ENCODE peak calls at places on chromosomes 13 and 19, in seven cellular contexts. J is T-helper 17 cell; E is activated naive CD8-positive, alpha-beta T cell treated with anti-CD3 and anti-CD28 coated beads, Interleukin-2, amount 50 U/mL, for 24 hours; H is mucosa of descending colon; W is heart right ventricle; V is activated CD4-positive, alpha-beta T cell treated with anti-CD3 and anti-CD28 coated beads, Interleukin-2, amount 50 U/mL, for 24 hours; K is activated CD4-positive, CD25-positive, alpha-beta regulatory T cell. N is an unnamed sample.

GRCh38 chr13:43608400-43609137 is 178.2 kb downstream of the ENOX1 start:
- DNase-seq in W (no peak), H (no peak), V (no peak), K (no peak), J (no peak), E (no peak), N (no peak)

GRCh38 chr13:113620036-113620435 is 35.5 kb downstream of the TFDP1 start:
- DNase-seq in J (no peak), K (no peak), V (no peak), W (no peak), H (no peak), E (no peak), N (peak; percentile 35)

GRCh38 chr13:31168736-31169135 is 7.0 kb upstream of the HSPH1 start:
- DNase-seq in W (no peak), H (peak; percentile 74), K (no peak), J (no peak), V (no peak), E (no peak), N (no peak)

GRCh38 chr19:13717194-13717643 is 47.1 kb upstream of the MRI1 start:
- DNase-seq in H (no peak), E (no peak), J (no peak), W (no peak), V (no peak), K (no peak), N (no peak)

GRCh38 chr19:3683405-3683865 is 16.8 kb downstream of the PIP5K1C start:
- DNase-seq in H (no peak), E (no peak), W (peak; percentile 63), V (no peak), K (no peak), J (no peak), N (no peak)

GRCh38 chr13:105785436-105785835 is 750.0 kb downstream of the EFNB2 start:
- DNase-seq in E (no peak), W (no peak), H (no peak), K (no peak), V (no peak), J (no peak), N (no peak)

GRCh38 chr13:99382428-99383133 is 75.4 kb upstream of the GPR183 start:
- DNase-seq in H (peak; percentile 71), W (no peak), E (peak; percentile 60), V (no peak), K (no peak), J (no peak), N (no peak)

GRCh38 chr13:98285317-98285716 is 108.2 kb upstream of the RNF113B start:
- DNase-seq in J (no peak), K (no peak), W (no peak), E (no peak), V (no peak), H (no peak), N (no peak)

GRCh38 chr19:13229246-13229645 is 79.0 kb downstream of the IER2 start:
- DNase-seq in J (no peak), H (no peak), K (no peak), V (no peak), E (no peak), W (no peak), N (no peak)

GRCh38 chr13:71290963-71291937 is 575.8 kb downstream of the DACH1 start:
- DNase-seq in E (peak; percentile 13), W (peak; percentile 55), J (no peak), H (no peak), V (peak; percentile 38), K (no peak), N (no peak)

GRCh38 chr19:53086949-53087348 is 16.3 kb downstream of the ZNF160 start:
- DNase-seq in V (no peak), W (peak; percentile 85), E (no peak), K (no peak), H (no peak), J (no peak), N (peak; percentile 49)

GRCh38 chr19:18282788-18283141 is 1.3 kb upstream of the JUND start:
- DNase-seq in W (no peak), J (no peak), V (no peak), H (peak; percentile 66), E (no peak), K (no peak), N (no peak)

GRCh38 chr13:99969368-99969933 is 2.1 kb downstream of the ZIC5 start:
- DNase-seq in H (no peak), V (no peak), E (no peak), J (no peak), K (no peak), W (no peak), N (no peak)

GRCh38 chr19:55179570-55180484 is at the start of gene SYT5:
- DNase-seq in V (peak; percentile 30), E (peak; percentile 74), H (peak; percentile 80), W (no peak), J (peak; percentile 52), K (peak; percentile 32), N (no peak)

GRCh38 chr13:113974304-113975281 is 717 bp upstream of the C13orf46 start:
- DNase-seq in J (no peak), E (no peak), K (no peak), V (no peak), W (no peak), H (peak; percentile 25), N (peak; percentile 9)

GRCh38 chr13:21045101-21045500 is 16.3 kb downstream of the LATS2 start:
- DNase-seq in E (no peak), V (no peak), W (no peak), J (no peak), K (no peak), H (no peak), N (no peak)

GRCh38 chr13:41696163-41697003 is 239.0 kb downstream of the RGCC start:
- DNase-seq in W (no peak), E (no peak), J (no peak), K (no peak), V (no peak), H (no peak), N (no peak)

GRCh38 chr19:53057904-53058579 is 13.5 kb downstream of the ERVV-2 start:
- DNase-seq in E (no peak), J (no peak), W (peak; percentile 11), V (no peak), H (no peak), K (no peak), N (no peak)

GRCh38 chr13:79434578-79434977 is 28.5 kb upstream of the RBM26 start:
- DNase-seq in K (no peak), E (no peak), J (no peak), V (no peak), W (no peak), H (no peak), N (no peak)

GRCh38 chr19:11069451-11070009 is 19.7 kb upstream of the LDLR start:
- DNase-seq in W (no peak), V (no peak), E (no peak), H (no peak), K (no peak), J (no peak), N (no peak)

GRCh38 chr13:105914637-105915036 is 620.8 kb downstream of the EFNB2 start:
- DNase-seq in K (no peak), W (no peak), H (no peak), J (no peak), V (no peak), E (no peak), N (no peak)